ENCODE peak calls at places on chromosome 6, in ten cellular contexts. T is HFFc6, F is fibroblast of lung, S is nephron progenitor cell, A is psoas muscle, D is cardiac fibroblast, B is fibroblast of pulmonary artery, Q is fibroblast of mammary gland, Z is GM23338, W is tibial nerve. R is an unnamed sample.

GRCh38 chr6:25835442-25836283 is 3.8 kb upstream of the SLC17A1 start:
- DNase-seq in F (no peak), B (peak), D (peak), W (no peak), S (peak), A (no peak), Q (no peak), T (no peak), Z (peak), R (no peak)

GRCh38 chr6:10999994-11000393 is 44.1 kb downstream of the ELOVL2 start:
- DNase-seq in Q (peak), S (no peak), Z (no peak), W (no peak), D (peak), A (no peak), B (peak), F (peak), T (no peak), R (no peak)

GRCh38 chr6:79813143-79813542 is 134.2 kb downstream of the ELOVL4 start:
- DNase-seq in F (no peak), T (no peak), D (no peak), S (no peak), A (no peak), Q (no peak), Z (no peak), W (no peak), B (no peak), R (no peak)

GRCh38 chr6:31582230-31582601 is at the start of gene LTB:
- DNase-seq in Z (no peak), D (no peak), W (no peak), B (no peak), S (no peak), F (no peak), T (no peak), A (no peak), Q (no peak), R (no peak)

GRCh38 chr6:133341607-133342158 is 100.5 kb downstream of the EYA4 start:
- DNase-seq in W (no peak), T (no peak), B (peak), A (no peak), Z (no peak), D (peak), S (no peak), F (peak), Q (no peak), R (peak)

GRCh38 chr6:128655978-128656498 is 135.6 kb upstream of the PTPRK start:
- DNase-seq in Q (peak), W (no peak), S (no peak), Z (no peak), T (peak), D (peak), F (peak), B (peak), A (no peak), R (peak)

GRCh38 chr6:3742426-3743344 is 8.8 kb downstream of the PXDC1 start:
- DNase-seq in W (peak), Z (peak), A (peak), B (peak), Q (peak), S (peak), D (peak), F (peak), T (peak), R (peak)

GRCh38 chr6:158574800-158575199 is 14.9 kb downstream of the TMEM181 start:
- DNase-seq in Z (no peak), S (no peak), T (no peak), B (no peak), W (no peak), Q (no peak), F (no peak), A (no peak), D (no peak), R (no peak)

GRCh38 chr6:157555795-157556645 is 175.0 kb downstream of the ZDHHC14 start:
- DNase-seq in W (no peak), A (no peak), F (no peak), D (no peak), B (no peak), T (no peak), S (no peak), Q (no peak), Z (no peak), R (no peak)

GRCh38 chr6:81561071-81561564 is 191.4 kb downstream of the TENT5A start:
- DNase-seq in A (no peak), S (no peak), Q (no peak), F (peak), W (no peak), D (no peak), B (no peak), T (no peak), Z (no peak), R (peak)

GRCh38 chr6:83169511-83169910 is 23.6 kb downstream of the PGM3 start:
- DNase-seq in Q (no peak), B (no peak), Z (no peak), T (no peak), W (no peak), S (no peak), A (no peak), F (peak), D (no peak), R (no peak)

GRCh38 chr6:57262491-57262890 is 40.4 kb upstream of the RAB23 start:
- DNase-seq in D (peak), S (no peak), T (peak), B (no peak), Z (no peak), Q (peak), W (peak), F (peak), A (peak), R (no peak)

GRCh38 chr6:46331461-46331860 is 159.8 kb downstream of the RCAN2 start:
- DNase-seq in B (peak), D (no peak), W (no peak), S (no peak), A (no peak), T (no peak), Q (no peak), Z (no peak), F (no peak), R (no peak)

GRCh38 chr6:12896208-12896733 is 179.7 kb downstream of the PHACTR1 start:
- DNase-seq in Q (no peak), W (no peak), S (no peak), F (no peak), D (no peak), B (no peak), A (no peak), T (no peak), Z (no peak), R (no peak)

GRCh38 chr6:41546475-41546865 is 289 bp downstream of the FOXP4 start:
- DNase-seq in W (no peak), A (no peak), D (peak), F (no peak), S (no peak), Z (peak), Q (peak), T (no peak), B (no peak), R (peak)

GRCh38 chr6:106974337-106974998 is at the start of gene CD24:
- DNase-seq in T (no peak), S (peak), W (no peak), D (no peak), F (peak), A (no peak), B (no peak), Q (no peak), Z (peak), R (peak)

GRCh38 chr6:130752292-130752691 is 74.9 kb upstream of the SMLR1 start:
- DNase-seq in T (no peak), Q (peak), D (no peak), W (no peak), B (peak), F (no peak), A (no peak), Z (no peak), S (no peak), R (no peak)

GRCh38 chr6:105781248-105781647 is 304.9 kb upstream of the PRDM1 start:
- DNase-seq in W (no peak), S (no peak), D (no peak), A (peak), F (no peak), B (no peak), Q (no peak), Z (no peak), T (no peak), R (peak)

GRCh38 chr6:51934098-51934497 is 153.3 kb downstream of the PKHD1 start:
- DNase-seq in B (no peak), F (no peak), S (peak), Q (no peak), Z (peak), W (no peak), A (no peak), D (peak), T (no peak), R (peak)

GRCh38 chr6:55069132-55069781 is 105.1 kb upstream of the HCRTR2 start:
- DNase-seq in B (peak), F (peak), A (no peak), S (peak), T (peak), D (peak), W (peak), Z (peak), Q (peak), R (peak)

GRCh38 chr6:74320715-74321114 is 624.7 kb downstream of the CD109 start:
- DNase-seq in S (no peak), A (no peak), Q (no peak), F (no peak), Z (no peak), T (no peak), D (no peak), W (no peak), B (no peak), R (no peak)

GRCh38 chr6:27870486-27870885 is 41.7 kb downstream of the OR2B2 start:
- DNase-seq in W (no peak), Z (no peak), F (no peak), D (no peak), S (no peak), A (no peak), B (no peak), T (no peak), Q (no peak), R (no peak)

GRCh38 chr6:4656106-4656505 is 120.1 kb upstream of the CDYL start:
- DNase-seq in T (no peak), Z (peak), S (no peak), B (no peak), F (no peak), A (no peak), W (no peak), D (no peak), Q (no peak), R (no peak)

GRCh38 chr6:105258816-105259215 is 79.0 kb upstream of the POPDC3 start:
- DNase-seq in A (no peak), F (peak), Q (no peak), D (no peak), T (no peak), W (no peak), S (no peak), B (peak), Z (no peak), R (peak)

GRCh38 chr6:127570739-127571389 is 6.1 kb upstream of the C6orf58 start:
- DNase-seq in T (no peak), W (no peak), D (peak), A (no peak), F (peak), B (peak), S (no peak), Q (no peak), Z (no peak), R (no peak)

GRCh38 chr6:130890531-130890950 is 63.3 kb downstream of the SMLR1 start:
- DNase-seq in B (peak), Q (peak), A (no peak), Z (no peak), D (peak), F (peak), T (peak), W (no peak), S (no peak), R (no peak)

GRCh38 chr6:170050591-170051041 is 240.3 kb downstream of the DLL1 start:
- DNase-seq in S (no peak), A (peak), D (no peak), Q (no peak), B (no peak), F (no peak), Z (no peak), W (no peak), T (no peak), R (no peak)

GRCh38 chr6:100573169-100573568 is 108.4 kb upstream of the SIM1 start:
- DNase-seq in F (peak), Z (peak), A (no peak), T (peak), Q (peak), W (no peak), D (peak), S (no peak), B (peak), R (peak)

GRCh38 chr6:166498228-166498627 is 88.2 kb downstream of the RAMACL start:
- DNase-seq in F (no peak), A (no peak), T (no peak), Z (no peak), W (no peak), S (no peak), Q (no peak), B (no peak), D (no peak), R (no peak)

GRCh38 chr6:2738373-2738979 is 12.2 kb downstream of the MYLK4 start:
- DNase-seq in D (peak), F (peak), W (peak), T (peak), Q (peak), Z (peak), B (peak), A (no peak), S (peak), R (peak)

GRCh38 chr6:151553416-151554158 is 59.8 kb downstream of the CCDC170 start:
- DNase-seq in W (no peak), Q (no peak), A (no peak), B (no peak), D (no peak), F (no peak), T (no peak), S (no peak), Z (no peak), R (no peak)

GRCh38 chr6:18263561-18264337 is 581 bp downstream of the DEK start:
- DNase-seq in W (peak), S (peak), Q (peak), F (peak), Z (peak), D (peak), B (peak), A (peak), T (no peak), R (peak)

GRCh38 chr6:18261877-18262276 is 2.5 kb downstream of the DEK start:
- DNase-seq in A (no peak), W (no peak), B (no peak), Q (no peak), S (no peak), T (no peak), Z (no peak), D (no peak), F (no peak), R (no peak)

GRCh38 chr6:18262812-18263560 is 1.3 kb downstream of the DEK start:
- DNase-seq in Z (no peak), W (no peak), D (peak), B (peak), F (no peak), A (no peak), Q (peak), T (no peak), S (no peak), R (no peak)

GRCh38 chr6:18259675-18260447 is 4.5 kb downstream of the DEK start:
- DNase-seq in Q (peak), A (no peak), D (no peak), W (no peak), F (no peak), Z (no peak), B (no peak), S (no peak), T (no peak), R (no peak)

DNA sequence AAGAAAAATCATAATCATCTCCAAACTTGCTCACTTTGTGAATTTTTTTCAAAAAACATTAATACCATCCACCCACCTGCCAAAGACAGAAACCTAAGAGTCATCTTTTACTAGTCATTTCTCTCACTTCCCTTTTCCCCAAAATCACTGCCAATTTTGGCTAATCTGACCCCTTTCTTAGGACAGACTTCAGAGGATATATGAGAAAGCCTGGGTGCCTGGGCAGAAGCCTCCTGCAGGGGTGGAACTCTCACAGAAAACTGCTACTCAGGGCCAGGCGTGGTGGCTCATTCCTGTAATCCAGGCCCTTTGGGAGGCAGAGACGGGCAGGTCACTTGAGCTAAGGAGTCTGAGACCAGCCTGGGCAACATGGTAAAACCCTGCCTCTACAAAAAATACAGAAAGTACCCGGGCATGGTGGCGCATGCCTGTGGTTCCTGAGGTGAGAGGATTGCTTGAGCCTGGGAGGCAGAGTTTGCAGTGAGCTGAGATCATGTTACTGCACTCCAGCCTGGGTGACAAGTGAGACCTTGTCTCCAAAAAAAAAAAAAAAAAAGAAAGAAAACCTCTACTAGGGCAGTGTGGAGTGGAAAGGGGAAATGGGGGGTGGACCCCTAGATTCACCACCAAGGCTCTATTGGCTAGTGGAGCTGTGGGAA is 3.8 kb downstream of the DEK start:
- DNase-seq in A (peak), Q (peak), Z (no peak), B (peak), D (peak), S (no peak), W (no peak), F (peak), T (peak), R (peak)
- TF ChIP-seq CTCF in A (no peak), Q (no peak), Z (no peak), B (no peak), D (peak), S (no peak), W (no peak), F (peak), T (peak), R (no peak)

DNA sequence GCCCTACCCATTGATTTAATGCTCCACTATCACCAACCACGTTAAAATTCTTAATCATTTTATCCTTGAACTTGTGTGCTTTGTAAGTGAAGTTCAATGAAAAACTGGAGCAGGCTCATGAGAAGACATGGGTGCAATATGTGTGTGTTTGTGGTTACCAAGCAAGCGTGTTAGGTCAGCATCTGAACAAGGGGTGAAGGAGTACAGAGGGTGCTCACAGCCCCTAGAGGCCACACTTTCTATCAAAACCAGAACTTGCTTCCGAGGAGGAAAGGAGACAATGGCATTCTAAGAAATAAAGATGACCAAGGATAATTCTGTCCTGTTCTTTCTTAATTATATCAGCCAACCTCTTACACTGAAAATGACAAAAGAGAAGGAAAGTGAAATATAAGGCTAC is 93.7 kb downstream of the NRSN1 start:
- DNase-seq in T (no peak), F (no peak), A (no peak), Z (peak), W (no peak), S (no peak), Q (no peak), B (no peak), D (no peak), R (no peak)
- TF ChIP-seq CTCF in T (no peak), F (no peak), A (no peak), Z (peak), W (no peak), S (no peak), Q (no peak), B (no peak), D (no peak), R (no peak)

DNA sequence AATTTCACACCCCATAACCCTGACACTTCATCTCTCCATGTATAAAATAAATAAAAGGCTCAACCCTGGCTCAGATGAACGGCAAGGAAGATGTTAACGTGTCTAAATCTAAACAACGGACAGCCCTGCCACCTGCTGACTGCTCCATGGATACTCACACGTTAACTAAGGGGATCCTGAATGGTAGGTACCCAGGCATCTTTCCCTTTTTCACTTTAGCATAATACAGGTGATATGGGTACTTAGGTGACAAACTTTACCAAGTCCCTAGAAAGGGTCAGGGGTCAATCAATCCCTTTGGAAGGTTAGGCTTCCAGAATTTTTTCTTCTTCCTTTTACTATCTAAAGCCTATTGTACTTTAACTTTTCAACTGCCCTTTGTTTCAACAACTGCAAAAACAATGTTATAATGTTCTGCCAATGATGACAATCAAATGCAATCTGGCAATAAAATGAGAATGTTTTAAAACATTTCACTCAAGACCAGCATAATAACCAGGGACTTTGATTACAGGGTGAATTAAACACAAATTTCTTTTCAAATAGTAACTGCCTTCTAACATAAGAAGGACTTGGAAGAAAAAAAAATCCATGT is 52.4 kb upstream of the IPCEF1 start:
- DNase-seq in Q (peak), F (peak), W (no peak), A (no peak), Z (peak), S (no peak), T (no peak), B (peak), D (peak), R (peak)
- TF ChIP-seq CTCF in Q (peak), F (peak), W (peak), A (peak), Z (peak), S (no peak), T (peak), B (peak), D (peak), R (peak)

GRCh38 chr6:163341224-163341623 is 73.3 kb upstream of the QKI start:
- DNase-seq in F (no peak), T (no peak), B (no peak), Q (no peak), D (no peak), S (no peak), A (no peak), Z (no peak), W (no peak), R (no peak)

GRCh38 chr6:163339466-163339865 is 75.1 kb upstream of the QKI start:
- DNase-seq in Z (no peak), S (no peak), W (no peak), T (no peak), B (no peak), A (no peak), Q (no peak), D (no peak), F (no peak), R (no peak)

GRCh38 chr6:163341671-163342070 is 72.8 kb upstream of the QKI start:
- DNase-seq in F (no peak), Q (peak), D (no peak), A (peak), Z (no peak), S (no peak), W (no peak), B (no peak), T (no peak), R (no peak)

GRCh38 chr6:163338671-163339405 is 75.7 kb upstream of the QKI start:
- DNase-seq in Q (no peak), D (peak), T (peak), F (peak), Z (peak), S (no peak), B (peak), W (no peak), A (peak), R (no peak)

DNA sequence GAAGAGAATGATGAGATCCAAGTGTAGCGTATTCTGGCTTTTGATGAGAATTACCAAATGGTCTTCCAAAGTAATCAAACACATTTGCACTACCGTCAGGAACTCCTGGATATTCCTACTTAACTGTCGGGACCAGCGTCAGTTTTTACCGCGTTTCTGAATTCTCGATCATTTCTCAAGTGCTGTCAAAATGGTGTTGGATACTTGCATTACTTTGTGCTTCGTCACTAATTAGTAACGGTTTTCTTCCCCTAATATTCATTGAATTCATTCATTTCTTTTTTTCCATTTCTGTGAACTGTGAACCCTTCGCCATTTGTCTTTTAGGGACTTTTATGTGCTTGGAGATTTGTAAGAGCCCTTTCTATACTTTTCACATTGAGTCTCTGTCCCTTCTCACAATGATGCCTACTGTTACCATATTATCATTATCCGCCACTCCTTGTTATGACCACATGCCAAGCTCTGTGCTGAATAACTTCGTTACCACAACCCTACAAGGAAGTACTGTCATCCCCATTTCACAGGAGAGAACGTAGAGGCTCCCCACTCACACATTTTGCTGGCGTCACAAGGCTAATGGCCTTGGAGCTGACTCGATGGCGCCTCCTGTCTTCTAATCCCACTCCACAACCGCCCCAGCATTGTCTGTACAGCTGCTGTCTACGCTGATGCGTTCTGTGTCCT is 74.2 kb upstream of the QKI start:
- DNase-seq in A (no peak), Q (no peak), W (no peak), F (peak), S (no peak), B (no peak), Z (no peak), D (no peak), T (no peak), R (no peak)
- TF ChIP-seq CTCF in A (peak), Q (peak), W (no peak), F (no peak), S (no peak), B (no peak), Z (peak), D (no peak), T (peak), R (no peak)